ENCODE peak calls at places on chromosomes 11 and 22, in nine cellular contexts. One of them, this sample, is unnamed.

GRCh38 chr11:67631853-67632174 is 2.1 kb upstream of the NUDT8 start:
- DNase-seq in osteocyte: no peak
- DNase-seq in AG09319: no peak
- DNase-seq in AG04450: no peak
- DNase-seq in GM23338: no peak
- DNase-seq in lung: no peak
- DNase-seq in endothelial cell: no peak
- DNase-seq in neural crest cell: no peak
- DNase-seq in IMR-90: no peak
- DNase-seq in this sample: no peak

GRCh38 chr22:50274311-50274710 is 4.1 kb upstream of the MAPK11 start:
- DNase-seq in AG09319: no peak
- DNase-seq in AG04450: no peak
- DNase-seq in lung: no peak
- DNase-seq in GM23338: peak
- DNase-seq in neural crest cell: no peak
- DNase-seq in endothelial cell: no peak
- DNase-seq in IMR-90: peak
- DNase-seq in osteocyte: no peak
- DNase-seq in this sample: no peak

GRCh38 chr11:113974741-113975470 is at the start of gene HTR3A:
- DNase-seq in IMR-90: no peak
- DNase-seq in AG09319: no peak
- DNase-seq in lung: peak
- DNase-seq in GM23338: peak
- DNase-seq in endothelial cell: peak
- DNase-seq in AG04450: no peak
- DNase-seq in osteocyte: no peak
- DNase-seq in neural crest cell: peak
- DNase-seq in this sample: no peak

GRCh38 chr11:114060402-114061052 is 1.0 kb downstream of the ZBTB16 start:
- DNase-seq in neural crest cell: peak
- DNase-seq in GM23338: peak
- DNase-seq in AG09319: no peak
- DNase-seq in AG04450: no peak
- DNase-seq in IMR-90: no peak
- DNase-seq in lung: peak
- DNase-seq in osteocyte: no peak
- DNase-seq in endothelial cell: peak
- DNase-seq in this sample: no peak

GRCh38 chr22:23533328-23533762 is 46.7 kb downstream of the IGLL1 start:
- DNase-seq in GM23338: peak
- DNase-seq in lung: no peak
- DNase-seq in neural crest cell: peak
- DNase-seq in osteocyte: peak
- DNase-seq in endothelial cell: peak
- DNase-seq in AG04450: no peak
- DNase-seq in IMR-90: peak
- DNase-seq in AG09319: no peak
- DNase-seq in this sample: no peak

GRCh38 chr11:118353084-118353710 is 6.2 kb upstream of the UBE4A start:
- DNase-seq in GM23338: peak
- DNase-seq in IMR-90: peak
- DNase-seq in osteocyte: no peak
- DNase-seq in endothelial cell: no peak
- DNase-seq in neural crest cell: no peak
- DNase-seq in lung: no peak
- DNase-seq in AG09319: no peak
- DNase-seq in AG04450: no peak
- DNase-seq in this sample: no peak

GRCh38 chr11:134736251-134737072 is 324.4 kb upstream of the B3GAT1 start:
- DNase-seq in osteocyte: no peak
- DNase-seq in IMR-90: no peak
- DNase-seq in AG09319: no peak
- DNase-seq in AG04450: no peak
- DNase-seq in GM23338: no peak
- DNase-seq in endothelial cell: no peak
- DNase-seq in lung: no peak
- DNase-seq in neural crest cell: no peak
- DNase-seq in this sample: no peak

GRCh38 chr11:55503449-55503848 is 50.8 kb upstream of the OR4C15 start:
- DNase-seq in lung: no peak
- DNase-seq in IMR-90: no peak
- DNase-seq in osteocyte: no peak
- DNase-seq in AG04450: no peak
- DNase-seq in GM23338: peak
- DNase-seq in neural crest cell: no peak
- DNase-seq in AG09319: no peak
- DNase-seq in endothelial cell: no peak
- DNase-seq in this sample: no peak

DNA sequence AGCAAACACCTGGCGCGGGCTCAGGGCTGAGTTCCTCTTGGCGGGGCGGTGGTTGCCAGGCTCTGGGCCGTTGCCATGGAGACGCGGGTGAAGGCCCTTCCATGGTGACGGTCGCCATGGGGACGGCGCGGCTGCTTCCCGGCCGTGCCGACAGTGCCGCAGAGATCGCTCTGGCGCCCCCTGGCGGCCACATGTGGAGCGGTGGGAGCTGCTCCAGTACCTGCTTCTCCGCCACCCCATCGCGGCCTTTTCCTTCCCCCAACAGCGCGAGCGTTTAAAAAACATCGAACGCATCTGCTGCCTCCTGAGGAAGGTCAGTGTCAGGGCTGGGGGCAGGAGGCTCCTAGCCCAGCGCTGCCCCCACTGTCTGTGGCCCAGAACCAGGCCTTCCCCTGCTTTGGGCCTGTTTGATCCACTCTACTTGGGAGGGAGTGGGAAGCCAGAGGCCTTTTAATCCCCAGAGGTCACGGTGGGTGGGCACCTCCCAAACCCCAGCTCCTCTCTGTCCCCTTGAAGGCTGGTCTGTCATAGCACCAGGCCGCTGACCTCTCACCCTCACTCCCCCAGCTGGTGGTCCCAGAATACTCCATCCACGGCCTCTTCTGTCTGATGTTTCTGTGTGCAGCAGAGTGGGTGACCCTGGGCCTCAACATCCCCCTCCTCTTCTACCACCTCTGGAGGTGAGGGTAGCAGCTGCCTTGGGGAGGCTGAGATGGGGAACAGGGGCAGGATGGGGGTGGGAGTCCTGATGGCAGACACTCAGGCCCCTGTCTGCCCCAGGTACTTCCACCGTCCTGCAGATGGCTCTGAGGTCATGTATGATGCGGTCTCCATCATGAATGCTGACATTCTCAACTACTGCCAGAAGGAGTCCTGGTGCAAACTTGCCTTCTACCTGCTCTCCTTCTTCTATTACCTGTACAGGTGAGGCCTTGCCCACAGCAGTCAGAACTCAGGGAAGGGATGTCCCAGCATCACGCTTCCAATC is 4.8 kb downstream of the CNIH2 start:
- DNase-seq in endothelial cell: peak
- DNase-seq in AG09319: peak
- DNase-seq in AG04450: peak
- DNase-seq in neural crest cell: peak
- DNase-seq in GM23338: peak
- DNase-seq in IMR-90: peak
- DNase-seq in osteocyte: peak
- DNase-seq in lung: peak
- DNase-seq in this sample: peak
- TF ChIP-seq CTCF in endothelial cell: peak
- TF ChIP-seq CTCF in AG09319: peak
- TF ChIP-seq CTCF in AG04450: peak
- TF ChIP-seq CTCF in neural crest cell: peak
- TF ChIP-seq CTCF in GM23338: peak
- TF ChIP-seq CTCF in IMR-90: peak
- TF ChIP-seq CTCF in osteocyte: peak
- TF ChIP-seq CTCF in lung: peak
- TF ChIP-seq CTCF in this sample: no peak

GRCh38 chr22:21652547-21653545 is 10.7 kb downstream of the SDF2L1 start:
- DNase-seq in IMR-90: no peak
- DNase-seq in osteocyte: no peak
- DNase-seq in AG09319: no peak
- DNase-seq in neural crest cell: peak
- DNase-seq in AG04450: no peak
- DNase-seq in endothelial cell: no peak
- DNase-seq in lung: no peak
- DNase-seq in GM23338: peak
- DNase-seq in this sample: no peak
- TF ChIP-seq CTCF in IMR-90: no peak
- TF ChIP-seq CTCF in osteocyte: no peak
- TF ChIP-seq CTCF in AG09319: no peak
- TF ChIP-seq CTCF in neural crest cell: no peak
- TF ChIP-seq CTCF in AG04450: no peak
- TF ChIP-seq CTCF in endothelial cell: no peak
- TF ChIP-seq CTCF in lung: no peak
- TF ChIP-seq CTCF in GM23338: no peak
- TF ChIP-seq CTCF in this sample: no peak

GRCh38 chr22:31179345-31179744 is 19.4 kb downstream of the RNF185 start:
- DNase-seq in neural crest cell: no peak
- DNase-seq in IMR-90: peak
- DNase-seq in lung: no peak
- DNase-seq in osteocyte: no peak
- DNase-seq in GM23338: no peak
- DNase-seq in AG04450: no peak
- DNase-seq in AG09319: no peak
- DNase-seq in endothelial cell: no peak
- DNase-seq in this sample: no peak

GRCh38 chr22:31176923-31177322 is 16.9 kb downstream of the RNF185 start:
- DNase-seq in IMR-90: no peak
- DNase-seq in AG04450: no peak
- DNase-seq in endothelial cell: no peak
- DNase-seq in AG09319: no peak
- DNase-seq in osteocyte: no peak
- DNase-seq in lung: no peak
- DNase-seq in GM23338: no peak
- DNase-seq in neural crest cell: no peak
- DNase-seq in this sample: no peak

GRCh38 chr22:31173386-31174145 is 13.6 kb downstream of the RNF185 start:
- DNase-seq in AG09319: no peak
- DNase-seq in IMR-90: peak
- DNase-seq in lung: no peak
- DNase-seq in neural crest cell: no peak
- DNase-seq in osteocyte: no peak
- DNase-seq in GM23338: no peak
- DNase-seq in endothelial cell: no peak
- DNase-seq in AG04450: peak
- DNase-seq in this sample: no peak

GRCh38 chr22:31178859-31179258 is 18.9 kb downstream of the RNF185 start:
- DNase-seq in osteocyte: no peak
- DNase-seq in lung: no peak
- DNase-seq in GM23338: no peak
- DNase-seq in endothelial cell: no peak
- DNase-seq in AG09319: no peak
- DNase-seq in IMR-90: no peak
- DNase-seq in AG04450: no peak
- DNase-seq in neural crest cell: no peak
- DNase-seq in this sample: no peak

DNA sequence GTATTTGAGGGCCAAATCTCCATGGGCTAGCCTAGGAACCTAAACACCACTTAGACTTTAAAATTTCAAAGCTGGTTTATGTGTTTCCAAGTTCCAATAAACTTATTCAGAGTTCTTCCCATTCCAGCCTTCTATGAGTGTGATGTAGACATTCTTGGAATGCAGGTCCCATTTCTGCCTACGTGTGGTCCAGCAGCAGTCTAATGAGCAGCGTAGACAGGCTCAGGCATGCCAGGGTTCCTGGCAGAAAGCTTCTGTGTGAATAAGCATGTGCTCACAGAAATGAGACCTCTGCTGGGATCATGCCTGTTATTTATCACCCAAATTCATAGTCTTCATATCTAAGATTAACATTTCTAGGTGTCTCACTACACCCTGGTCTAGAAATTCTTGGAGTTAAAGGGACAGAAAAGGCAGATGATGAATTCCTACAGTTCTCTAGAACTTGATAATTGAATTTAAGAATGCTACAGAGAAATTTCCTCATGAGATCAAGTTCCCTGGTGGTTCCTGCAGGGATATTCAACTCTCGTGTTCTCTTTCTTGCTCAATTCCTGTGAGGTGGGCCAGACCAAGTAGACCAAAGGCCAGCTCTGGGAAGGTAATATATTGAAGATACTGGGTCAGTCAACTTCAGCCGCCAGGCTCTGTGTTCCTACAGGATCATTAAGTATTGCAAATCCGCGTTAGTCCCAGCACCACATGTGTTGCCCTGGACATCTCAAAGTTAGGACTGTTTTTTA is 17.6 kb downstream of the RNF185 start:
- DNase-seq in endothelial cell: no peak
- DNase-seq in AG09319: peak
- DNase-seq in IMR-90: peak
- DNase-seq in GM23338: no peak
- DNase-seq in neural crest cell: no peak
- DNase-seq in lung: no peak
- DNase-seq in osteocyte: no peak
- DNase-seq in AG04450: peak
- DNase-seq in this sample: no peak
- TF ChIP-seq CTCF in endothelial cell: no peak
- TF ChIP-seq CTCF in AG09319: no peak
- TF ChIP-seq CTCF in IMR-90: peak
- TF ChIP-seq CTCF in GM23338: no peak
- TF ChIP-seq CTCF in neural crest cell: no peak
- TF ChIP-seq CTCF in lung: no peak
- TF ChIP-seq CTCF in osteocyte: no peak
- TF ChIP-seq CTCF in AG04450: peak
- TF ChIP-seq CTCF in this sample: no peak

GRCh38 chr11:68867067-68867466 is 25.4 kb upstream of the CPT1A start:
- DNase-seq in AG09319: no peak
- DNase-seq in neural crest cell: no peak
- DNase-seq in lung: no peak
- DNase-seq in AG04450: no peak
- DNase-seq in IMR-90: no peak
- DNase-seq in osteocyte: no peak
- DNase-seq in endothelial cell: no peak
- DNase-seq in GM23338: no peak
- DNase-seq in this sample: no peak

GRCh38 chr11:68865241-68865640 is 23.5 kb upstream of the CPT1A start:
- DNase-seq in IMR-90: no peak
- DNase-seq in AG09319: no peak
- DNase-seq in GM23338: no peak
- DNase-seq in lung: no peak
- DNase-seq in endothelial cell: no peak
- DNase-seq in AG04450: no peak
- DNase-seq in neural crest cell: no peak
- DNase-seq in osteocyte: no peak
- DNase-seq in this sample: no peak

GRCh38 chr11:68872216-68873003 is 30.7 kb upstream of the CPT1A start:
- DNase-seq in AG09319: no peak
- DNase-seq in neural crest cell: no peak
- DNase-seq in osteocyte: no peak
- DNase-seq in lung: no peak
- DNase-seq in GM23338: no peak
- DNase-seq in AG04450: no peak
- DNase-seq in endothelial cell: no peak
- DNase-seq in IMR-90: peak
- DNase-seq in this sample: no peak

GRCh38 chr11:68870470-68870869 is 28.8 kb upstream of the CPT1A start:
- DNase-seq in AG04450: no peak
- DNase-seq in IMR-90: no peak
- DNase-seq in osteocyte: no peak
- DNase-seq in GM23338: peak
- DNase-seq in neural crest cell: no peak
- DNase-seq in lung: no peak
- DNase-seq in AG09319: no peak
- DNase-seq in endothelial cell: no peak
- DNase-seq in this sample: no peak

GRCh38 chr11:68868221-68868620 is 26.5 kb upstream of the CPT1A start:
- DNase-seq in lung: no peak
- DNase-seq in neural crest cell: no peak
- DNase-seq in GM23338: no peak
- DNase-seq in osteocyte: no peak
- DNase-seq in IMR-90: no peak
- DNase-seq in AG09319: no peak
- DNase-seq in AG04450: no peak
- DNase-seq in endothelial cell: no peak
- DNase-seq in this sample: no peak
- TF ChIP-seq CTCF in lung: no peak
- TF ChIP-seq CTCF in neural crest cell: no peak
- TF ChIP-seq CTCF in GM23338: no peak
- TF ChIP-seq CTCF in osteocyte: no peak
- TF ChIP-seq CTCF in IMR-90: no peak
- TF ChIP-seq CTCF in AG09319: no peak
- TF ChIP-seq CTCF in AG04450: no peak
- TF ChIP-seq CTCF in endothelial cell: no peak
- TF ChIP-seq CTCF in this sample: no peak